ENCODE peak calls at places on chromosomes 7 and 10, in four cellular contexts. S is brain microvascular endothelial cell, O is colonic mucosa, J is cardiac muscle cell. U is an unnamed sample.

GRCh38 chr7:40833541-40834234 is 698.9 kb downstream of the SUGCT start:
- DNase-seq in S (peak), O (no peak), J (no peak), U (no peak)

GRCh38 chr7:158782638-158783490 is 46.4 kb downstream of the ESYT2 start:
- DNase-seq in S (peak), O (no peak), J (peak), U (peak)

GRCh38 chr7:157177333-157177993 is 38.7 kb downstream of the UBE3C start:
- DNase-seq in S (no peak), O (no peak), J (no peak), U (no peak)

GRCh38 chr10:71220689-71221540 is 8.5 kb downstream of the UNC5B start:
- DNase-seq in S (no peak), O (no peak), J (no peak), U (no peak)

GRCh38 chr7:73717991-73718405 is 1.5 kb downstream of the STX1A start:
- DNase-seq in S (peak), O (no peak), J (no peak), U (peak)

GRCh38 chr7:157004839-157005455 is 5.5 kb downstream of the MNX1 start:
- DNase-seq in S (no peak), O (no peak), J (no peak), U (no peak)

GRCh38 chr10:81894616-81895015 is 19.6 kb downstream of the NRG3 start:
- DNase-seq in S (no peak), O (no peak), J (no peak), U (no peak)

GRCh38 chr10:27242951-27243551 is 2.5 kb upstream of the ACBD5 start:
- DNase-seq in S (peak), O (peak), J (peak), U (peak)

GRCh38 chr10:78231930-78232329 is 198.3 kb downstream of the RPS24 start:
- DNase-seq in S (no peak), O (no peak), J (peak), U (no peak)

GRCh38 chr7:98265841-98266271 is 13.8 kb upstream of the TECPR1 start:
- DNase-seq in S (peak), O (no peak), J (no peak), U (no peak)

GRCh38 chr10:6737080-6737641 is 157.1 kb upstream of the PRKCQ start:
- DNase-seq in S (peak), O (no peak), J (peak), U (no peak)

GRCh38 chr10:35613597-35614226 is 8.6 kb downstream of the GJD4 start:
- DNase-seq in S (peak), O (no peak), J (peak), U (no peak)

GRCh38 chr10:31261502-31262311 is 57.3 kb upstream of the ZEB1 start:
- DNase-seq in S (peak), O (no peak), J (no peak), U (no peak)

GRCh38 chr10:68049289-68050078 is 25.6 kb downstream of the HERC4 start:
- DNase-seq in S (no peak), O (no peak), J (no peak), U (no peak)

GRCh38 chr7:70587739-70588138 is 544.2 kb upstream of the GALNT17 start:
- DNase-seq in S (no peak), O (peak), J (no peak), U (peak)

GRCh38 chr10:42937048-42937447 is 139.8 kb upstream of the RET start:
- DNase-seq in S (no peak), O (no peak), J (no peak), U (no peak)

GRCh38 chr7:29270579-29270978 is 76.0 kb downstream of the CHN2 start:
- DNase-seq in S (peak), O (no peak), J (no peak), U (peak)

GRCh38 chr10:131213651-131214505 is 97.6 kb downstream of the TCERG1L start:
- DNase-seq in S (no peak), O (no peak), J (no peak), U (no peak)

GRCh38 chr7:16460789-16461465 is 4.6 kb downstream of the SOSTDC1 start:
- DNase-seq in S (no peak), O (no peak), J (no peak), U (no peak)

GRCh38 chr7:14085901-14086300 is 96.4 kb upstream of the ETV1 start:
- DNase-seq in S (no peak), O (no peak), J (no peak), U (no peak)

GRCh38 chr10:128160335-128160734 is 34.1 kb upstream of the MKI67 start:
- DNase-seq in S (no peak), O (no peak), J (no peak), U (no peak)

GRCh38 chr7:87332321-87332720 is 13.1 kb upstream of the CROT start:
- DNase-seq in S (no peak), O (no peak), J (no peak), U (peak)

GRCh38 chr10:124736491-124737136 is 7.6 kb downstream of the FAM53B start:
- DNase-seq in S (peak), O (peak), J (peak), U (peak)

GRCh38 chr7:41705109-41705871 is 2.4 kb upstream of the INHBA start:
- DNase-seq in S (peak), O (peak), J (peak), U (peak)

GRCh38 chr10:102632394-102633062 is 11.8 kb upstream of the TRIM8 start:
- DNase-seq in S (no peak), O (no peak), J (peak), U (no peak)

GRCh38 chr10:102633848-102634247 is 10.4 kb upstream of the TRIM8 start:
- DNase-seq in S (no peak), O (no peak), J (no peak), U (no peak)

GRCh38 chr10:102635377-102635776 is 8.9 kb upstream of the TRIM8 start:
- DNase-seq in S (no peak), O (no peak), J (no peak), U (no peak)

GRCh38 chr10:102633282-102633681 is 11.0 kb upstream of the TRIM8 start:
- DNase-seq in S (peak), O (no peak), J (peak), U (no peak)

GRCh38 chr10:102634696-102635095 is 9.6 kb upstream of the TRIM8 start:
- DNase-seq in S (no peak), O (no peak), J (no peak), U (no peak)
- H3K27ac ChIP-seq in S (no peak), O (no peak), J (peak), U (no peak)

GRCh38 chr10:1035201-1035600 is 9.5 kb upstream of the IDI2 start:
- DNase-seq in S (no peak), O (no peak), J (no peak), U (no peak)

GRCh38 chr10:1036341-1036791 is 10.7 kb upstream of the IDI2 start:
- DNase-seq in S (peak), O (no peak), J (no peak), U (peak)

GRCh38 chr10:1034758-1035157 is 9.1 kb upstream of the IDI2 start:
- DNase-seq in S (no peak), O (no peak), J (no peak), U (no peak)

GRCh38 chr10:1037098-1037497 is 11.4 kb upstream of the IDI2 start:
- DNase-seq in S (no peak), O (no peak), J (no peak), U (no peak)

GRCh38 chr10:1033601-1034000 is 7.9 kb upstream of the IDI2 start:
- DNase-seq in S (no peak), O (no peak), J (no peak), U (no peak)
- H3K27ac ChIP-seq in S (no peak), O (no peak), J (no peak), U (no peak)

DNA sequence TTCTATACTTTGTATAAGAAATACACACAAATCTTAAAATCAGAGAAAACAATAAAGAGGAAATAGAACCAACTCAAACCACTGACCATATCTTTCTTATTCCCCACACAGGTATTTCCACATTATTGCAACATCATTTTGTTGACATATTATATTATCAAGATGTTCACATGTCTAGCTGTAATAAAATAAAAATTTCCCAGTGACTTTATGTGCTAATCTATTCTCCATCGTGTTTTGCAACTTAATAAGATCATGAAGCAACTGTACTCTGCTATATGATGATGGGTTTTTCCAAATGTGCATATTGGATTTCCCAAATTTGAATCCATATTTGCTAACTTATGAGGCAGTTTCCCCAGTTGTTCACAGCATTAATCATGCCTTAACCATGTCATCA is 127.8 kb downstream of the ITGB8 start:
- DNase-seq in S (no peak), O (no peak), J (no peak), U (peak)
- H3K27ac ChIP-seq in S (no peak), O (no peak), J (no peak), U (no peak)

GRCh38 chr10:70166394-70166793 is 3.9 kb downstream of the SAR1A start:
- DNase-seq in S (no peak), O (no peak), J (no peak), U (no peak)
- H3K27ac ChIP-seq in S (no peak), O (no peak), J (no peak), U (no peak)

DNA sequence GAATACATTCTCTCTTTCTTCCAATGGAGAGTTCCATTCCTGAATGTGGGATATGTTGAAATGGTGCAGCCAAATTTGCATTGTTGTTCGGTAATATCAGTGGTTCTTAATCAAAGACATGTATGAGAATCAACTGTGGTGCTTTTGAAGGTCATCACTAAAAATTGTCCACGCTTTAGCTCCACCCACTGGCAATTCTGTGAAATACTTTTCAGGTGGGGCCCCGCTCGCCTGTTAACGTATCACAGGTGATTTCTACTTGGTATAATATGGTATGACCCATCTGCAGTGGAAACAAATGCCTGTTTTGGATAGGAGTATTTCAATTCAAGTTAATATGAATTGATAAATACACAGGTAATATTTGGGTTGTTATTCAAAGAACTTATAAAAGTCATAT is 178.4 kb downstream of the NSUN6 start:
- DNase-seq in S (no peak), O (no peak), J (peak), U (peak)
- H3K27ac ChIP-seq in S (no peak), O (no peak), J (peak), U (peak)

GRCh38 chr7:100538654-100539435 is at the start of gene AGFG2:
- DNase-seq in S (peak), O (peak), J (peak), U (peak)
- H3K27ac ChIP-seq in S (no peak), O (peak), J (peak), U (peak)

DNA sequence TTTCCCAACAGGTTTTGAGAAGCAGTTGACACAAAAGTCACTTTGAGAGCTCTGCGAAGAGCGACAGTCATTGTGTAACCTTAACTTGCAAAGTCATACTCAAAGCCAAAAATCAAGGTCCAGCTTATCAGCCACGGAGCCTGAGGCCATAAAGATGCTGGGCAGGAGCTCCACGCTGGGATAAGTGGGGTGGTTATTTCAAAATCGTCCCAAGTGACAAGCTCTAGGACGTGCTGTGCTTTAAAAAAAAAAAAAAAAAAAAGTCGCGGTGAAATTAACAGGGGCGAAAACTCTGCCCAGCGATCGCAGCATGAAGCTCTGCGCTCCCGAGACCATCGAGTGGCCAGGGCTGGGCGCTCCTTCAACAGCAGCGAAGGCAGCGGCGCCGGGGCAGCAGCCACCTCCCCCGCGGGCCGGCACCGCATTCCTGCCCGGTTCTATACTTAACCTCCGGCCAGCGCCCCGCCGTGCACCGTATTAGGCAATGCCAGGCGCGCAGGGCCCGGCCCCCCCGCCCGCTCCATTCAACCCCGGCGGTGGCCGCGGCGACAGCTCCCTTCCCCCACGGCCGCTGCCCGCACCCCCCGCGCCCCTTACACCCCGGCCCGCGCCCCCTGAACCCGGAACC is 657 bp downstream of the HACD1 start:
- DNase-seq in S (peak), O (peak), J (peak), U (peak)
- H3K27ac ChIP-seq in S (no peak), O (peak), J (peak), U (peak)

DNA sequence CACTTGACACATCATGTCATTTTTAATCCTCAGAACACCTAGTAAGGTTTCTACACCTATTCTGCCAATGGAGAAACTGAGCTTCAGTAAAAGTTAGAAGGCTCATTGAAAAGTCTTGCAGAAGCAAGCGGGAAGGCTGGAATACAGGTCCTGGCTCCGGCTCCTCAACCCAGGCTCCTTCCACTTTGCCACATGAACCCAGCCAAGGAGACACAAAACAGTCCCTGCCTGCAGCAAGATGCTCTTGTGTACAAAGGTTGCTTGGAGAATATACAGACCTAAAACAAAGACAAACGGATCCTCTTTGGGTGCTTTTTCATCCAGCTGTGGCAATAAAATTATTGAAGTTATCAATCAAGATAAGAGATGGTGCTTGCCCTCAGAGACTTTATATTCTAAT is 106.8 kb downstream of the SORBS1 start:
- DNase-seq in S (no peak), O (no peak), J (no peak), U (no peak)
- H3K27ac ChIP-seq in S (no peak), O (no peak), J (no peak), U (no peak)

DNA sequence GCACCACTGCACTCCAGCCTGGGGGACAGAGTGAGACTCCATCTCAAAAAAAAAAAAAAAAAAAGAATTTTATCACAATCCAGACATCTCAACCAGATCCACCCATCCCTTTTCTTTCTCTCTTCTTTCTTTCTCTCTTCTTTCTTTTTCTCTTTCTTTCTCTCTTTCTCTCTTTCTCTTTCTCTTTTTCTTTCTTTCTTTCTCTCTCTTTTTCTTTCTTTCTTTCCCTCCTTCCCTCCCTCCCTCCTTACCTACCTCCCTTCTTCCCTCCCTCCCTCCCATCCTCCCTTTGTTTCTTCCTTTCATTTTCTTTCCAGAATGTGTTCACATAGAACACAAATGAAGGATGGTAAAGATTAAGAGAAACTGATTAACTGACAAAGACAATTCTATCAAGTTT is 18.1 kb upstream of the HOXA13 start:
- DNase-seq in S (no peak), O (no peak), J (no peak), U (no peak)
- H3K27ac ChIP-seq in S (no peak), O (no peak), J (no peak), U (no peak)